ENCODE peak calls at places on chromosomes 3 and 15, in four cellular contexts. One of them, this sample, is unnamed.

GRCh38 chr3:30611613-30612421 is 5.4 kb downstream of the TGFBR2 start:
- DNase-seq in HepG2: no peak
- DNase-seq in WTC11: no peak
- DNase-seq in K562: no peak
- DNase-seq in this sample: no peak

GRCh38 chr3:62843508-62843907 is 31.7 kb downstream of the CADPS start:
- DNase-seq in HepG2: no peak
- DNase-seq in WTC11: no peak
- DNase-seq in K562: no peak
- DNase-seq in this sample: no peak

GRCh38 chr3:61919371-61919770 is 358.0 kb downstream of the PTPRG start:
- DNase-seq in HepG2: no peak
- DNase-seq in WTC11: no peak
- DNase-seq in K562: no peak
- DNase-seq in this sample: no peak

GRCh38 chr15:78341057-78341763 is 1.1 kb downstream of the CRABP1 start:
- DNase-seq in HepG2: no peak
- DNase-seq in WTC11: peak; percentile 78
- DNase-seq in K562: no peak
- DNase-seq in this sample: no peak

GRCh38 chr15:80871801-80872327 is 92.7 kb downstream of the CEMIP start:
- DNase-seq in HepG2: no peak
- DNase-seq in WTC11: no peak
- DNase-seq in K562: no peak
- DNase-seq in this sample: no peak

GRCh38 chr15:62389887-62390792 is 225.1 kb upstream of the C2CD4B start:
- DNase-seq in HepG2: peak; percentile 52
- DNase-seq in WTC11: peak; percentile 65
- DNase-seq in K562: peak; percentile 86
- DNase-seq in this sample: peak; percentile 94

GRCh38 chr3:66483006-66483928 is 17.6 kb downstream of the LRIG1 start:
- DNase-seq in HepG2: no peak
- DNase-seq in WTC11: peak; percentile 26
- DNase-seq in K562: no peak
- DNase-seq in this sample: peak; percentile 16

GRCh38 chr15:69813881-69814280 is 283.8 kb downstream of the TLE3 start:
- DNase-seq in HepG2: no peak
- DNase-seq in WTC11: no peak
- DNase-seq in K562: no peak
- DNase-seq in this sample: no peak

GRCh38 chr3:24318668-24319287 is 175.9 kb downstream of the THRB start:
- DNase-seq in HepG2: peak; percentile 25
- DNase-seq in WTC11: no peak
- DNase-seq in K562: no peak
- DNase-seq in this sample: no peak

GRCh38 chr3:185807455-185808068 is 17.3 kb downstream of the IGF2BP2 start:
- DNase-seq in HepG2: no peak
- DNase-seq in WTC11: no peak
- DNase-seq in K562: no peak
- DNase-seq in this sample: no peak

GRCh38 chr3:75192065-75192658 is 472.0 kb upstream of the FRG2C start:
- DNase-seq in HepG2: peak; percentile 35
- DNase-seq in WTC11: peak; percentile 68
- DNase-seq in K562: peak; percentile 23
- DNase-seq in this sample: peak; percentile 28

GRCh38 chr15:55526559-55527036 is 18.6 kb upstream of the DNAAF4 start:
- DNase-seq in HepG2: peak; percentile 63
- DNase-seq in WTC11: no peak
- DNase-seq in K562: peak; percentile 46
- DNase-seq in this sample: peak; percentile 51

GRCh38 chr3:100880845-100881244 is 112.4 kb downstream of the ABI3BP start:
- DNase-seq in HepG2: no peak
- DNase-seq in WTC11: no peak
- DNase-seq in K562: no peak
- DNase-seq in this sample: no peak

GRCh38 chr15:40128746-40129660 is 20.3 kb upstream of the BMF start:
- DNase-seq in HepG2: no peak
- DNase-seq in WTC11: no peak
- DNase-seq in K562: no peak
- DNase-seq in this sample: no peak

GRCh38 chr3:7487763-7488162 is 626.8 kb downstream of the GRM7 start:
- DNase-seq in HepG2: no peak
- DNase-seq in WTC11: no peak
- DNase-seq in K562: no peak
- DNase-seq in this sample: no peak

GRCh38 chr15:59993041-59993750 is 10.9 kb upstream of the FOXB1 start:
- DNase-seq in HepG2: no peak
- DNase-seq in WTC11: no peak
- DNase-seq in K562: no peak
- DNase-seq in this sample: peak; percentile 8

GRCh38 chr3:42090973-42091731 is at the start of gene TRAK1:
- DNase-seq in HepG2: no peak
- DNase-seq in WTC11: no peak
- DNase-seq in K562: no peak
- DNase-seq in this sample: no peak

GRCh38 chr3:158845748-158846350 is 44.0 kb downstream of the MFSD1 start:
- DNase-seq in HepG2: peak; percentile 41
- DNase-seq in WTC11: peak; percentile 22
- DNase-seq in K562: peak; percentile 70
- DNase-seq in this sample: peak; percentile 68

GRCh38 chr3:61632568-61633175 is 71.3 kb downstream of the PTPRG start:
- DNase-seq in HepG2: no peak
- DNase-seq in WTC11: no peak
- DNase-seq in K562: no peak
- DNase-seq in this sample: no peak

GRCh38 chr3:173747427-173747826 is 349.9 kb downstream of the NLGN1 start:
- DNase-seq in HepG2: no peak
- DNase-seq in WTC11: no peak
- DNase-seq in K562: no peak
- DNase-seq in this sample: no peak

GRCh38 chr3:127275287-127275781 is 12.5 kb downstream of the PRR20G start:
- DNase-seq in HepG2: no peak
- DNase-seq in WTC11: no peak
- DNase-seq in K562: no peak
- DNase-seq in this sample: no peak

GRCh38 chr15:36108539-36108938 is 470.9 kb upstream of the CDIN1 start:
- DNase-seq in HepG2: no peak
- DNase-seq in WTC11: no peak
- DNase-seq in K562: no peak
- DNase-seq in this sample: no peak

GRCh38 chr15:83766326-83766725 is 112.4 kb downstream of the ADAMTSL3 start:
- DNase-seq in HepG2: no peak
- DNase-seq in WTC11: no peak
- DNase-seq in K562: no peak
- DNase-seq in this sample: no peak

GRCh38 chr3:78049501-78049900 is 1009.6 kb downstream of the ROBO2 start:
- DNase-seq in HepG2: no peak
- DNase-seq in WTC11: no peak
- DNase-seq in K562: no peak
- DNase-seq in this sample: no peak

GRCh38 chr15:70526221-70526973 is 237.0 kb downstream of the UACA start:
- DNase-seq in HepG2: no peak
- DNase-seq in WTC11: no peak
- DNase-seq in K562: no peak
- DNase-seq in this sample: peak; percentile 77

GRCh38 chr15:45667002-45667401 is 32.2 kb downstream of the SQOR start:
- DNase-seq in HepG2: no peak
- DNase-seq in WTC11: no peak
- DNase-seq in K562: no peak
- DNase-seq in this sample: no peak

GRCh38 chr3:147120029-147120428 is 286.3 kb downstream of the ZIC4 start:
- DNase-seq in HepG2: peak; percentile 16
- DNase-seq in WTC11: no peak
- DNase-seq in K562: no peak
- DNase-seq in this sample: peak; percentile 2

GRCh38 chr15:78311292-78311691 is 11.9 kb upstream of the SKIC8 start:
- DNase-seq in HepG2: no peak
- DNase-seq in WTC11: no peak
- DNase-seq in K562: no peak
- DNase-seq in this sample: no peak

GRCh38 chr15:52256930-52257733 is 38.5 kb downstream of the MYO5C start:
- DNase-seq in HepG2: no peak
- DNase-seq in WTC11: no peak
- DNase-seq in K562: no peak
- DNase-seq in this sample: no peak

GRCh38 chr3:154023148-154023547 is 98.0 kb upstream of the ARHGEF26 start:
- DNase-seq in HepG2: peak; percentile 85
- DNase-seq in WTC11: no peak
- DNase-seq in K562: no peak
- DNase-seq in this sample: no peak

GRCh38 chr15:39936187-39936586 is 2.3 kb downstream of the EIF2AK4 start:
- DNase-seq in HepG2: no peak
- DNase-seq in WTC11: no peak
- DNase-seq in K562: no peak
- DNase-seq in this sample: no peak

GRCh38 chr3:138774529-138775253 is 60.0 kb downstream of the PIK3CB start:
- DNase-seq in HepG2: peak; percentile 71
- DNase-seq in WTC11: no peak
- DNase-seq in K562: no peak
- DNase-seq in this sample: peak; percentile 49

GRCh38 chr15:72782993-72783562 is 480 bp downstream of the ADPGK start:
- DNase-seq in HepG2: no peak
- DNase-seq in WTC11: no peak
- DNase-seq in K562: no peak
- DNase-seq in this sample: no peak

GRCh38 chr3:40313975-40314860 is 4.7 kb downstream of the EIF1B start:
- DNase-seq in HepG2: peak; percentile 34
- DNase-seq in WTC11: no peak
- DNase-seq in K562: no peak
- DNase-seq in this sample: no peak

GRCh38 chr15:78197632-78198031 is 36.7 kb downstream of the ACSBG1 start:
- DNase-seq in HepG2: no peak
- DNase-seq in WTC11: no peak
- DNase-seq in K562: no peak
- DNase-seq in this sample: no peak

GRCh38 chr3:60829058-60829457 is 422.2 kb downstream of the FHIT start:
- DNase-seq in HepG2: no peak
- DNase-seq in WTC11: no peak
- DNase-seq in K562: no peak
- DNase-seq in this sample: no peak

GRCh38 chr3:45317710-45318109 is 70.7 kb upstream of the LARS2 start:
- DNase-seq in HepG2: no peak
- DNase-seq in WTC11: no peak
- DNase-seq in K562: no peak
- DNase-seq in this sample: no peak

GRCh38 chr3:45320986-45321385 is 67.4 kb upstream of the LARS2 start:
- DNase-seq in HepG2: no peak
- DNase-seq in WTC11: no peak
- DNase-seq in K562: no peak
- DNase-seq in this sample: no peak

GRCh38 chr3:45318712-45319111 is 69.7 kb upstream of the LARS2 start:
- DNase-seq in HepG2: no peak
- DNase-seq in WTC11: no peak
- DNase-seq in K562: no peak
- DNase-seq in this sample: no peak

GRCh38 chr3:45321607-45322391 is 66.6 kb upstream of the LARS2 start:
- DNase-seq in HepG2: no peak
- DNase-seq in WTC11: no peak
- DNase-seq in K562: no peak
- DNase-seq in this sample: no peak

DNA sequence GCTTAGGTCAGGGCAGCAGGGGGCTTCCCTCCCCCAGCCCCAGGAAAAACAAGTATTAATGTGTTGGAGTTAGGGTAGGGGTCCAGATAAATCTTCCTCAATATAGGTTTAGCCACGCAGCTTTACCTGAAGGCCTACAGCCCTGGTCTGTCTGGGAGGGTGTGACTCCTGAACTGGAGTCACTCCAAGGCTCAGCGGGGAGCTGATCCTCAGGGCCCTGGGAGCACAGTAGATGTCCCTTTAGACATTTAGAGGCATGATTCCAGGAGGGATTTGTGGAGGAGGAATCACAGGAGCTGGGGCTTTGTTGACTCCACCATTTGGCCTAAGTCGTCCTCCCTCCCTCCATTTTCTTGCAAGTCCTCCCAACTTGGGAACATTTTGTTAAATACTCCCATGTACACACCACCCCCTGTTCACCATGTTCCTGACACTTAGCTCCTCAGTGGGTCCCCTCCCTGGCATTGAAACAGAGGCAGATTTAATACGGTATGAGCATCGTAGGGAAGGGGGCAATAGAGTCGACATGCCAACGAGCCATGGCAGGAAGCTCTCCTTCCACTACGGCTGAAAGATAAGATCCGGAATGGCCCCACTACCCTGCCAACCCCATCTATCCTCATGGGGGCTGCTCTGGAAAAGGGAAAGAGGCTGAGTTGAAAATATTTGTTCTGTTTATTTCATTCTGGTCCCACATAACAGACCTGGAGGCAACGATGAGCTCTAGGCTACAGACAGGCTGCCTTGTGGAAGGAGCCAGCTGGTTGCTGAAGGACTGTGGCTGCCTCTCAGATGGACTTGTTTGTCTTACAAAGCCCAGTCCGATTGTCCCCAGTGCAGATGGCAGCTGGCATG is 68.9 kb upstream of the LARS2 start:
- DNase-seq in HepG2: no peak
- DNase-seq in WTC11: no peak
- DNase-seq in K562: no peak
- DNase-seq in this sample: no peak
- TF ChIP-seq FOXJ3 in HepG2: no peak
- TF ChIP-seq FOXJ3 in WTC11: no peak
- TF ChIP-seq FOXJ3 in K562: no peak
- TF ChIP-seq FOXJ3 in this sample: no peak

GRCh38 chr15:64521726-64522164 is 61.4 kb downstream of the ZNF609 start:
- DNase-seq in HepG2: peak; percentile 78
- DNase-seq in WTC11: no peak
- DNase-seq in K562: no peak
- DNase-seq in this sample: peak; percentile 61
- TF ChIP-seq FOXJ3 in HepG2: peak; percentile 15
- TF ChIP-seq FOXJ3 in WTC11: no peak
- TF ChIP-seq FOXJ3 in K562: no peak
- TF ChIP-seq FOXJ3 in this sample: no peak

GRCh38 chr3:14415501-14415900 is 13.1 kb downstream of the SLC6A6 start:
- DNase-seq in HepG2: no peak
- DNase-seq in WTC11: no peak
- DNase-seq in K562: no peak
- DNase-seq in this sample: no peak
- TF ChIP-seq FOXJ3 in HepG2: no peak
- TF ChIP-seq FOXJ3 in WTC11: no peak
- TF ChIP-seq FOXJ3 in K562: no peak
- TF ChIP-seq FOXJ3 in this sample: no peak

DNA sequence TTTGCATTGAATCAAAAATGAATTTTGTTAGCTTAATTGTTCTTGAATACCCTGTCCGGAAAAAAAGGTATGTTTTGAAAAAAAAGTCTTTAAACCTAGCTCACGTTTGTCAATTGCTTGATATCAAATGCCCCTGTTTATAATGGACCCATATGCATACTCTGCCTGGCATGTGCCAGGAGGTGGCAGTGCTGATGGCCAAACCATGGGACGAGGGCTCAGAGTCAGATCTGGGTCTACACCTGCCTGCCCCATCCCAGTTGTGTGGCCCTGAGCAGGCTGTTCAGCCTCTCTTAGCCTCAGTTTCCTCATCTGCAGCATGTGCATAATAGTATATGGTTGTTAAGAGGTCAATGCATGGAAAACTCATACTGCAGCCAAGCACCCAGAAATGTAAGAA is 38.8 kb downstream of the PRKCD start:
- DNase-seq in HepG2: no peak
- DNase-seq in WTC11: no peak
- DNase-seq in K562: no peak
- DNase-seq in this sample: peak; percentile 25
- TF ChIP-seq FOXJ3 in HepG2: no peak
- TF ChIP-seq FOXJ3 in WTC11: no peak
- TF ChIP-seq FOXJ3 in K562: no peak
- TF ChIP-seq FOXJ3 in this sample: no peak

This sample was measured in SK-N-SH.